ENCODE peak calls at places on chromosomes 3 and 15, in six cellular contexts. K, N, H, Q, D and T are unnamed samples.

GRCh38 chr3:4983739-4984510 is 4.7 kb downstream of the BHLHE40 start:
- DNase-seq in N (peak), D (peak), K (peak), H (peak), Q (no peak), T (peak)

GRCh38 chr3:103136621-103137020 is 701.8 kb downstream of the ZPLD1 start:
- DNase-seq in D (no peak), H (no peak), Q (no peak), K (no peak), N (no peak), T (no peak)

GRCh38 chr15:63856711-63857458 is 23.1 kb upstream of the HERC1 start:
- DNase-seq in D (no peak), Q (no peak), K (peak), H (no peak), N (no peak), T (peak)

GRCh38 chr3:9914559-9915251 is 2.2 kb upstream of the IL17RC start:
- DNase-seq in Q (no peak), D (no peak), H (no peak), K (no peak), N (no peak), T (no peak)

GRCh38 chr3:158617982-158618875 is 26.1 kb upstream of the GFM1 start:
- DNase-seq in H (no peak), K (peak), D (no peak), N (no peak), Q (no peak), T (no peak)

GRCh38 chr15:80567721-80568157 is 127.4 kb upstream of the ABHD17C start:
- DNase-seq in D (no peak), N (peak), Q (peak), H (peak), K (peak), T (peak)

GRCh38 chr3:148911597-148911996 is 46.5 kb downstream of the CPA3 start:
- DNase-seq in Q (no peak), H (no peak), N (no peak), D (no peak), K (no peak), T (no peak)

GRCh38 chr15:85946986-85947385 is 132.7 kb upstream of the AGBL1 start:
- DNase-seq in K (no peak), D (no peak), H (no peak), Q (no peak), N (no peak), T (no peak)

GRCh38 chr3:182369861-182370260 is 423.4 kb upstream of the ATP11B start:
- DNase-seq in H (no peak), N (no peak), K (no peak), D (no peak), Q (no peak), T (no peak)

GRCh38 chr3:140206196-140207040 is 271.4 kb downstream of the CLSTN2 start:
- DNase-seq in D (no peak), Q (peak), N (peak), H (no peak), K (peak), T (peak)

GRCh38 chr3:78314327-78314726 is 1274.4 kb downstream of the ROBO2 start:
- DNase-seq in Q (no peak), H (no peak), N (no peak), D (no peak), K (no peak), T (no peak)

GRCh38 chr3:170724599-170724998 is 138.7 kb upstream of the SLC7A14 start:
- DNase-seq in D (no peak), K (peak), Q (no peak), H (no peak), N (peak), T (peak)

GRCh38 chr3:179943097-179943880 is 93.4 kb downstream of the PEX5L start:
- DNase-seq in K (no peak), H (no peak), D (no peak), Q (no peak), N (no peak), T (no peak)

GRCh38 chr3:122992628-122993570 is 34.7 kb downstream of the SEMA5B start:
- DNase-seq in N (no peak), D (no peak), K (no peak), Q (no peak), H (no peak), T (peak)

GRCh38 chr3:72306800-72307341 is 521.9 kb upstream of the PROK2 start:
- DNase-seq in N (peak), D (no peak), K (peak), Q (no peak), H (no peak), T (peak)

GRCh38 chr3:152359385-152360248 is 90.9 kb downstream of the MBNL1 start:
- DNase-seq in H (no peak), N (no peak), K (no peak), Q (no peak), D (no peak), T (no peak)

GRCh38 chr3:17500618-17501017 is 241.8 kb downstream of the TBC1D5 start:
- DNase-seq in D (no peak), N (no peak), Q (no peak), H (no peak), K (peak), T (no peak)

GRCh38 chr15:94305133-94305532 is 73.8 kb downstream of the MCTP2 start:
- DNase-seq in K (no peak), D (no peak), Q (no peak), N (no peak), H (no peak), T (no peak)

GRCh38 chr3:31294430-31295149 is 238.1 kb upstream of the STT3B start:
- DNase-seq in Q (no peak), N (no peak), K (no peak), H (no peak), D (no peak), T (peak)

GRCh38 chr3:49929333-49930240 is at the start of gene MON1A:
- DNase-seq in N (peak), K (peak), H (peak), D (peak), Q (peak), T (peak)
- TF ChIP-seq CTCF in N (no peak), K (peak), H (peak), D (peak), Q (peak), T (peak)

DNA sequence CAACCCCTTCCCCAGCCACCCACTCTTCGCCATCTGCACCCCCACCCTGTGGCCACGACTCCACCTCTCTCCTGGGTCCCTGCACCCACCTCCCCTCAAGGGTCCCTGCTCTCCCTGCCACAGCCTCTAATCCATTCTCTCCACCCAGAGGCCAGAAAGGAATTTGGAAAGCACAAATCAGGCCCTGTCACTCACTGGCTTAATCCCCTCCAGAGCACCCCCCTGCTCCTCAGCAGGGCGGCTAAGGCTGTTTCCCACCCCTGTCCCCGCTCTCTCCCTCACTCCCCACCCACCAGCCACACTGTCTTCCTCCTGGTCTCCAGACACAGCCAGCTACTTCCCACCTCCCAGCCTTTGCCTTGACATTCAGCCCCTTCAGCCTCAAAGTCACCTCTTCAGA is 150.0 kb upstream of the LINGO1 start:
- DNase-seq in D (no peak), Q (no peak), K (no peak), H (no peak), N (no peak), T (no peak)
- TF ChIP-seq CTCF in D (no peak), Q (no peak), K (no peak), H (no peak), N (no peak), T (no peak)

GRCh38 chr3:27533718-27534578 is 49.8 kb upstream of the SLC4A7 start:
- DNase-seq in N (peak), H (peak), K (peak), D (no peak), Q (no peak), T (peak)
- TF ChIP-seq CTCF in N (peak), H (peak), K (peak), D (no peak), Q (peak), T (peak)

GRCh38 chr15:74808840-74809229 is 3.8 kb upstream of the LMAN1L start:
- DNase-seq in D (no peak), Q (no peak), K (no peak), H (no peak), N (no peak), T (no peak)
- TF ChIP-seq CTCF in D (no peak), Q (no peak), K (no peak), H (no peak), N (no peak), T (peak)